ENCODE peak calls at places on chromosomes 12 and 14, in nine cellular contexts. One of them, this sample, is unnamed.

GRCh38 chr12:954736-955135 is 5.2 kb upstream of the RAD52 start:
- DNase-seq in sciatic nerve: no peak
- DNase-seq in activated CD8-positive, alpha-beta memory T cell treated with anti-CD3 and anti-CD28 coated beads for 48 hours: no peak
- DNase-seq in stimulated activated CD8-positive, alpha-beta memory T cell treated with anti-CD3 and anti-CD28 coated beads, Interleukin-7, amount 100 ng/mL, for 24 hours: no peak
- DNase-seq in Peyer's patch: no peak
- DNase-seq in bronchial epithelial cell: no peak
- DNase-seq in activated naive CD8-positive, alpha-beta T cell treated with anti-CD3 and anti-CD28 coated beads for 36 hours: no peak
- DNase-seq in NCI-H345: no peak
- DNase-seq in central memory CD8-positive, alpha-beta T cell: no peak
- DNase-seq in this sample: no peak

GRCh38 chr14:30551460-30551859 is 7.5 kb upstream of the G2E3 start:
- DNase-seq in sciatic nerve: no peak
- DNase-seq in activated CD8-positive, alpha-beta memory T cell treated with anti-CD3 and anti-CD28 coated beads for 48 hours: no peak
- DNase-seq in stimulated activated CD8-positive, alpha-beta memory T cell treated with anti-CD3 and anti-CD28 coated beads, Interleukin-7, amount 100 ng/mL, for 24 hours: no peak
- DNase-seq in Peyer's patch: no peak
- DNase-seq in bronchial epithelial cell: no peak
- DNase-seq in activated naive CD8-positive, alpha-beta T cell treated with anti-CD3 and anti-CD28 coated beads for 36 hours: no peak
- DNase-seq in NCI-H345: peak
- DNase-seq in central memory CD8-positive, alpha-beta T cell: no peak
- DNase-seq in this sample: no peak

GRCh38 chr12:1890810-1891209 is 27.6 kb downstream of the CACNA2D4 start:
- DNase-seq in sciatic nerve: no peak
- DNase-seq in activated CD8-positive, alpha-beta memory T cell treated with anti-CD3 and anti-CD28 coated beads for 48 hours: no peak
- DNase-seq in stimulated activated CD8-positive, alpha-beta memory T cell treated with anti-CD3 and anti-CD28 coated beads, Interleukin-7, amount 100 ng/mL, for 24 hours: no peak
- DNase-seq in Peyer's patch: no peak
- DNase-seq in bronchial epithelial cell: no peak
- DNase-seq in activated naive CD8-positive, alpha-beta T cell treated with anti-CD3 and anti-CD28 coated beads for 36 hours: no peak
- DNase-seq in NCI-H345: no peak
- DNase-seq in central memory CD8-positive, alpha-beta T cell: no peak
- DNase-seq in this sample: no peak

GRCh38 chr12:124703852-124704251 is 136.4 kb upstream of the NCOR2 start:
- DNase-seq in sciatic nerve: no peak
- DNase-seq in activated CD8-positive, alpha-beta memory T cell treated with anti-CD3 and anti-CD28 coated beads for 48 hours: no peak
- DNase-seq in stimulated activated CD8-positive, alpha-beta memory T cell treated with anti-CD3 and anti-CD28 coated beads, Interleukin-7, amount 100 ng/mL, for 24 hours: no peak
- DNase-seq in Peyer's patch: no peak
- DNase-seq in bronchial epithelial cell: no peak
- DNase-seq in activated naive CD8-positive, alpha-beta T cell treated with anti-CD3 and anti-CD28 coated beads for 36 hours: no peak
- DNase-seq in NCI-H345: no peak
- DNase-seq in central memory CD8-positive, alpha-beta T cell: no peak
- DNase-seq in this sample: no peak

GRCh38 chr12:62720661-62721330 is 214.2 kb downstream of the PPM1H start:
- DNase-seq in sciatic nerve: no peak
- DNase-seq in activated CD8-positive, alpha-beta memory T cell treated with anti-CD3 and anti-CD28 coated beads for 48 hours: no peak
- DNase-seq in stimulated activated CD8-positive, alpha-beta memory T cell treated with anti-CD3 and anti-CD28 coated beads, Interleukin-7, amount 100 ng/mL, for 24 hours: no peak
- DNase-seq in Peyer's patch: no peak
- DNase-seq in bronchial epithelial cell: no peak
- DNase-seq in activated naive CD8-positive, alpha-beta T cell treated with anti-CD3 and anti-CD28 coated beads for 36 hours: no peak
- DNase-seq in NCI-H345: peak
- DNase-seq in central memory CD8-positive, alpha-beta T cell: no peak
- DNase-seq in this sample: no peak

GRCh38 chr14:53767566-53767965 is 189.1 kb downstream of the BMP4 start:
- DNase-seq in sciatic nerve: no peak
- DNase-seq in activated CD8-positive, alpha-beta memory T cell treated with anti-CD3 and anti-CD28 coated beads for 48 hours: no peak
- DNase-seq in stimulated activated CD8-positive, alpha-beta memory T cell treated with anti-CD3 and anti-CD28 coated beads, Interleukin-7, amount 100 ng/mL, for 24 hours: no peak
- DNase-seq in Peyer's patch: no peak
- DNase-seq in bronchial epithelial cell: no peak
- DNase-seq in activated naive CD8-positive, alpha-beta T cell treated with anti-CD3 and anti-CD28 coated beads for 36 hours: no peak
- DNase-seq in NCI-H345: peak
- DNase-seq in central memory CD8-positive, alpha-beta T cell: no peak
- DNase-seq in this sample: no peak

GRCh38 chr12:23340351-23340750 is 609.1 kb downstream of the SOX5 start:
- DNase-seq in sciatic nerve: no peak
- DNase-seq in activated CD8-positive, alpha-beta memory T cell treated with anti-CD3 and anti-CD28 coated beads for 48 hours: no peak
- DNase-seq in stimulated activated CD8-positive, alpha-beta memory T cell treated with anti-CD3 and anti-CD28 coated beads, Interleukin-7, amount 100 ng/mL, for 24 hours: no peak
- DNase-seq in Peyer's patch: no peak
- DNase-seq in bronchial epithelial cell: no peak
- DNase-seq in activated naive CD8-positive, alpha-beta T cell treated with anti-CD3 and anti-CD28 coated beads for 36 hours: no peak
- DNase-seq in NCI-H345: no peak
- DNase-seq in central memory CD8-positive, alpha-beta T cell: no peak
- DNase-seq in this sample: no peak

GRCh38 chr12:44441155-44441554 is 435.0 kb downstream of the NELL2 start:
- DNase-seq in sciatic nerve: no peak
- DNase-seq in activated CD8-positive, alpha-beta memory T cell treated with anti-CD3 and anti-CD28 coated beads for 48 hours: no peak
- DNase-seq in stimulated activated CD8-positive, alpha-beta memory T cell treated with anti-CD3 and anti-CD28 coated beads, Interleukin-7, amount 100 ng/mL, for 24 hours: no peak
- DNase-seq in Peyer's patch: no peak
- DNase-seq in bronchial epithelial cell: no peak
- DNase-seq in activated naive CD8-positive, alpha-beta T cell treated with anti-CD3 and anti-CD28 coated beads for 36 hours: no peak
- DNase-seq in NCI-H345: no peak
- DNase-seq in central memory CD8-positive, alpha-beta T cell: no peak
- DNase-seq in this sample: no peak

GRCh38 chr12:5193569-5193968 is 149.9 kb downstream of the KCNA5 start:
- DNase-seq in sciatic nerve: no peak
- DNase-seq in activated CD8-positive, alpha-beta memory T cell treated with anti-CD3 and anti-CD28 coated beads for 48 hours: no peak
- DNase-seq in stimulated activated CD8-positive, alpha-beta memory T cell treated with anti-CD3 and anti-CD28 coated beads, Interleukin-7, amount 100 ng/mL, for 24 hours: no peak
- DNase-seq in Peyer's patch: no peak
- DNase-seq in bronchial epithelial cell: no peak
- DNase-seq in activated naive CD8-positive, alpha-beta T cell treated with anti-CD3 and anti-CD28 coated beads for 36 hours: no peak
- DNase-seq in NCI-H345: no peak
- DNase-seq in central memory CD8-positive, alpha-beta T cell: no peak
- DNase-seq in this sample: no peak

GRCh38 chr12:57214398-57214781 is 2.2 kb upstream of the NXPH4 start:
- DNase-seq in sciatic nerve: no peak
- DNase-seq in activated CD8-positive, alpha-beta memory T cell treated with anti-CD3 and anti-CD28 coated beads for 48 hours: no peak
- DNase-seq in stimulated activated CD8-positive, alpha-beta memory T cell treated with anti-CD3 and anti-CD28 coated beads, Interleukin-7, amount 100 ng/mL, for 24 hours: peak
- DNase-seq in Peyer's patch: peak
- DNase-seq in bronchial epithelial cell: peak
- DNase-seq in activated naive CD8-positive, alpha-beta T cell treated with anti-CD3 and anti-CD28 coated beads for 36 hours: peak
- DNase-seq in NCI-H345: peak
- DNase-seq in central memory CD8-positive, alpha-beta T cell: peak
- DNase-seq in this sample: peak

GRCh38 chr12:103840399-103840880 is 594 bp downstream of the NT5DC3 start:
- DNase-seq in sciatic nerve: peak
- DNase-seq in activated CD8-positive, alpha-beta memory T cell treated with anti-CD3 and anti-CD28 coated beads for 48 hours: no peak
- DNase-seq in stimulated activated CD8-positive, alpha-beta memory T cell treated with anti-CD3 and anti-CD28 coated beads, Interleukin-7, amount 100 ng/mL, for 24 hours: no peak
- DNase-seq in Peyer's patch: peak
- DNase-seq in bronchial epithelial cell: peak
- DNase-seq in activated naive CD8-positive, alpha-beta T cell treated with anti-CD3 and anti-CD28 coated beads for 36 hours: peak
- DNase-seq in NCI-H345: no peak
- DNase-seq in central memory CD8-positive, alpha-beta T cell: no peak
- DNase-seq in this sample: peak

GRCh38 chr14:68669644-68670343 is 123.1 kb downstream of the ZFP36L1 start:
- DNase-seq in sciatic nerve: no peak
- DNase-seq in activated CD8-positive, alpha-beta memory T cell treated with anti-CD3 and anti-CD28 coated beads for 48 hours: no peak
- DNase-seq in stimulated activated CD8-positive, alpha-beta memory T cell treated with anti-CD3 and anti-CD28 coated beads, Interleukin-7, amount 100 ng/mL, for 24 hours: no peak
- DNase-seq in Peyer's patch: peak
- DNase-seq in bronchial epithelial cell: no peak
- DNase-seq in activated naive CD8-positive, alpha-beta T cell treated with anti-CD3 and anti-CD28 coated beads for 36 hours: no peak
- DNase-seq in NCI-H345: no peak
- DNase-seq in central memory CD8-positive, alpha-beta T cell: no peak
- DNase-seq in this sample: no peak

GRCh38 chr12:89245090-89245489 is 107.2 kb downstream of the DUSP6 start:
- DNase-seq in sciatic nerve: no peak
- DNase-seq in activated CD8-positive, alpha-beta memory T cell treated with anti-CD3 and anti-CD28 coated beads for 48 hours: no peak
- DNase-seq in stimulated activated CD8-positive, alpha-beta memory T cell treated with anti-CD3 and anti-CD28 coated beads, Interleukin-7, amount 100 ng/mL, for 24 hours: no peak
- DNase-seq in Peyer's patch: no peak
- DNase-seq in bronchial epithelial cell: peak
- DNase-seq in activated naive CD8-positive, alpha-beta T cell treated with anti-CD3 and anti-CD28 coated beads for 36 hours: peak
- DNase-seq in NCI-H345: no peak
- DNase-seq in central memory CD8-positive, alpha-beta T cell: peak
- DNase-seq in this sample: no peak

GRCh38 chr14:85088231-85088630 is 441.7 kb upstream of the FLRT2 start:
- DNase-seq in sciatic nerve: no peak
- DNase-seq in activated CD8-positive, alpha-beta memory T cell treated with anti-CD3 and anti-CD28 coated beads for 48 hours: no peak
- DNase-seq in stimulated activated CD8-positive, alpha-beta memory T cell treated with anti-CD3 and anti-CD28 coated beads, Interleukin-7, amount 100 ng/mL, for 24 hours: no peak
- DNase-seq in Peyer's patch: no peak
- DNase-seq in bronchial epithelial cell: peak
- DNase-seq in activated naive CD8-positive, alpha-beta T cell treated with anti-CD3 and anti-CD28 coated beads for 36 hours: no peak
- DNase-seq in NCI-H345: no peak
- DNase-seq in central memory CD8-positive, alpha-beta T cell: no peak
- DNase-seq in this sample: no peak

GRCh38 chr14:91413547-91414474 is 3.8 kb downstream of the CCDC88C start:
- DNase-seq in sciatic nerve: no peak
- DNase-seq in activated CD8-positive, alpha-beta memory T cell treated with anti-CD3 and anti-CD28 coated beads for 48 hours: no peak
- DNase-seq in stimulated activated CD8-positive, alpha-beta memory T cell treated with anti-CD3 and anti-CD28 coated beads, Interleukin-7, amount 100 ng/mL, for 24 hours: no peak
- DNase-seq in Peyer's patch: peak
- DNase-seq in bronchial epithelial cell: peak
- DNase-seq in activated naive CD8-positive, alpha-beta T cell treated with anti-CD3 and anti-CD28 coated beads for 36 hours: no peak
- DNase-seq in NCI-H345: peak
- DNase-seq in central memory CD8-positive, alpha-beta T cell: no peak
- DNase-seq in this sample: peak

GRCh38 chr12:104576980-104577925 is 120.5 kb downstream of the CHST11 start:
- DNase-seq in sciatic nerve: no peak
- DNase-seq in activated CD8-positive, alpha-beta memory T cell treated with anti-CD3 and anti-CD28 coated beads for 48 hours: no peak
- DNase-seq in stimulated activated CD8-positive, alpha-beta memory T cell treated with anti-CD3 and anti-CD28 coated beads, Interleukin-7, amount 100 ng/mL, for 24 hours: no peak
- DNase-seq in Peyer's patch: no peak
- DNase-seq in bronchial epithelial cell: no peak
- DNase-seq in activated naive CD8-positive, alpha-beta T cell treated with anti-CD3 and anti-CD28 coated beads for 36 hours: no peak
- DNase-seq in NCI-H345: no peak
- DNase-seq in central memory CD8-positive, alpha-beta T cell: no peak
- DNase-seq in this sample: no peak

GRCh38 chr12:31773223-31773750 is 44.5 kb upstream of the AMN1 start:
- DNase-seq in sciatic nerve: no peak
- DNase-seq in activated CD8-positive, alpha-beta memory T cell treated with anti-CD3 and anti-CD28 coated beads for 48 hours: no peak
- DNase-seq in stimulated activated CD8-positive, alpha-beta memory T cell treated with anti-CD3 and anti-CD28 coated beads, Interleukin-7, amount 100 ng/mL, for 24 hours: no peak
- DNase-seq in Peyer's patch: no peak
- DNase-seq in bronchial epithelial cell: no peak
- DNase-seq in activated naive CD8-positive, alpha-beta T cell treated with anti-CD3 and anti-CD28 coated beads for 36 hours: no peak
- DNase-seq in NCI-H345: no peak
- DNase-seq in central memory CD8-positive, alpha-beta T cell: no peak
- DNase-seq in this sample: no peak

GRCh38 chr14:100872641-100873071 is 30.9 kb downstream of the RTL1 start:
- DNase-seq in sciatic nerve: peak
- DNase-seq in activated CD8-positive, alpha-beta memory T cell treated with anti-CD3 and anti-CD28 coated beads for 48 hours: no peak
- DNase-seq in stimulated activated CD8-positive, alpha-beta memory T cell treated with anti-CD3 and anti-CD28 coated beads, Interleukin-7, amount 100 ng/mL, for 24 hours: no peak
- DNase-seq in Peyer's patch: no peak
- DNase-seq in bronchial epithelial cell: no peak
- DNase-seq in activated naive CD8-positive, alpha-beta T cell treated with anti-CD3 and anti-CD28 coated beads for 36 hours: no peak
- DNase-seq in NCI-H345: no peak
- DNase-seq in central memory CD8-positive, alpha-beta T cell: no peak
- DNase-seq in this sample: peak

GRCh38 chr12:4506870-4507269 is 31.8 kb upstream of the RAD51AP1 start:
- DNase-seq in sciatic nerve: no peak
- DNase-seq in activated CD8-positive, alpha-beta memory T cell treated with anti-CD3 and anti-CD28 coated beads for 48 hours: no peak
- DNase-seq in stimulated activated CD8-positive, alpha-beta memory T cell treated with anti-CD3 and anti-CD28 coated beads, Interleukin-7, amount 100 ng/mL, for 24 hours: no peak
- DNase-seq in Peyer's patch: no peak
- DNase-seq in bronchial epithelial cell: peak
- DNase-seq in activated naive CD8-positive, alpha-beta T cell treated with anti-CD3 and anti-CD28 coated beads for 36 hours: no peak
- DNase-seq in NCI-H345: no peak
- DNase-seq in central memory CD8-positive, alpha-beta T cell: no peak
- DNase-seq in this sample: no peak

GRCh38 chr12:132689227-132689626 is 1.8 kb downstream of the PXMP2 start:
- DNase-seq in sciatic nerve: no peak
- DNase-seq in activated CD8-positive, alpha-beta memory T cell treated with anti-CD3 and anti-CD28 coated beads for 48 hours: no peak
- DNase-seq in stimulated activated CD8-positive, alpha-beta memory T cell treated with anti-CD3 and anti-CD28 coated beads, Interleukin-7, amount 100 ng/mL, for 24 hours: no peak
- DNase-seq in Peyer's patch: peak
- DNase-seq in bronchial epithelial cell: no peak
- DNase-seq in activated naive CD8-positive, alpha-beta T cell treated with anti-CD3 and anti-CD28 coated beads for 36 hours: no peak
- DNase-seq in NCI-H345: no peak
- DNase-seq in central memory CD8-positive, alpha-beta T cell: no peak
- DNase-seq in this sample: no peak

GRCh38 chr12:65121049-65121955 is at the start of gene WIF1:
- DNase-seq in sciatic nerve: no peak
- DNase-seq in activated CD8-positive, alpha-beta memory T cell treated with anti-CD3 and anti-CD28 coated beads for 48 hours: peak
- DNase-seq in stimulated activated CD8-positive, alpha-beta memory T cell treated with anti-CD3 and anti-CD28 coated beads, Interleukin-7, amount 100 ng/mL, for 24 hours: no peak
- DNase-seq in Peyer's patch: peak
- DNase-seq in bronchial epithelial cell: peak
- DNase-seq in activated naive CD8-positive, alpha-beta T cell treated with anti-CD3 and anti-CD28 coated beads for 36 hours: peak
- DNase-seq in NCI-H345: peak
- DNase-seq in central memory CD8-positive, alpha-beta T cell: no peak
- DNase-seq in this sample: peak

GRCh38 chr12:42862055-42862454 is 272.5 kb upstream of the PRICKLE1 start:
- DNase-seq in sciatic nerve: no peak
- DNase-seq in activated CD8-positive, alpha-beta memory T cell treated with anti-CD3 and anti-CD28 coated beads for 48 hours: no peak
- DNase-seq in stimulated activated CD8-positive, alpha-beta memory T cell treated with anti-CD3 and anti-CD28 coated beads, Interleukin-7, amount 100 ng/mL, for 24 hours: no peak
- DNase-seq in Peyer's patch: no peak
- DNase-seq in bronchial epithelial cell: no peak
- DNase-seq in activated naive CD8-positive, alpha-beta T cell treated with anti-CD3 and anti-CD28 coated beads for 36 hours: no peak
- DNase-seq in NCI-H345: no peak
- DNase-seq in central memory CD8-positive, alpha-beta T cell: no peak
- DNase-seq in this sample: no peak

GRCh38 chr14:104150201-104151027 is 12.0 kb downstream of the KIF26A start:
- DNase-seq in sciatic nerve: no peak
- DNase-seq in activated CD8-positive, alpha-beta memory T cell treated with anti-CD3 and anti-CD28 coated beads for 48 hours: no peak
- DNase-seq in stimulated activated CD8-positive, alpha-beta memory T cell treated with anti-CD3 and anti-CD28 coated beads, Interleukin-7, amount 100 ng/mL, for 24 hours: no peak
- DNase-seq in Peyer's patch: no peak
- DNase-seq in bronchial epithelial cell: no peak
- DNase-seq in activated naive CD8-positive, alpha-beta T cell treated with anti-CD3 and anti-CD28 coated beads for 36 hours: no peak
- DNase-seq in NCI-H345: peak
- DNase-seq in central memory CD8-positive, alpha-beta T cell: no peak
- DNase-seq in this sample: no peak

GRCh38 chr12:114742363-114742762 is 58.4 kb upstream of the TBX3 start:
- DNase-seq in sciatic nerve: no peak
- DNase-seq in activated CD8-positive, alpha-beta memory T cell treated with anti-CD3 and anti-CD28 coated beads for 48 hours: no peak
- DNase-seq in stimulated activated CD8-positive, alpha-beta memory T cell treated with anti-CD3 and anti-CD28 coated beads, Interleukin-7, amount 100 ng/mL, for 24 hours: no peak
- DNase-seq in Peyer's patch: no peak
- DNase-seq in bronchial epithelial cell: no peak
- DNase-seq in activated naive CD8-positive, alpha-beta T cell treated with anti-CD3 and anti-CD28 coated beads for 36 hours: no peak
- DNase-seq in NCI-H345: no peak
- DNase-seq in central memory CD8-positive, alpha-beta T cell: no peak
- DNase-seq in this sample: no peak

GRCh38 chr12:32032205-32032810 is 73.1 kb downstream of the RESF1 start:
- DNase-seq in sciatic nerve: no peak
- DNase-seq in activated CD8-positive, alpha-beta memory T cell treated with anti-CD3 and anti-CD28 coated beads for 48 hours: no peak
- DNase-seq in stimulated activated CD8-positive, alpha-beta memory T cell treated with anti-CD3 and anti-CD28 coated beads, Interleukin-7, amount 100 ng/mL, for 24 hours: no peak
- DNase-seq in Peyer's patch: no peak
- DNase-seq in bronchial epithelial cell: peak
- DNase-seq in activated naive CD8-positive, alpha-beta T cell treated with anti-CD3 and anti-CD28 coated beads for 36 hours: no peak
- DNase-seq in NCI-H345: no peak
- DNase-seq in central memory CD8-positive, alpha-beta T cell: no peak
- DNase-seq in this sample: no peak

GRCh38 chr14:92297818-92298595 is 25.0 kb upstream of the SLC24A4 start:
- DNase-seq in sciatic nerve: no peak
- DNase-seq in activated CD8-positive, alpha-beta memory T cell treated with anti-CD3 and anti-CD28 coated beads for 48 hours: no peak
- DNase-seq in stimulated activated CD8-positive, alpha-beta memory T cell treated with anti-CD3 and anti-CD28 coated beads, Interleukin-7, amount 100 ng/mL, for 24 hours: no peak
- DNase-seq in Peyer's patch: no peak
- DNase-seq in bronchial epithelial cell: no peak
- DNase-seq in activated naive CD8-positive, alpha-beta T cell treated with anti-CD3 and anti-CD28 coated beads for 36 hours: no peak
- DNase-seq in NCI-H345: no peak
- DNase-seq in central memory CD8-positive, alpha-beta T cell: no peak
- DNase-seq in this sample: no peak

GRCh38 chr14:55699131-55700057 is 119.4 kb downstream of the KTN1 start:
- DNase-seq in sciatic nerve: no peak
- DNase-seq in activated CD8-positive, alpha-beta memory T cell treated with anti-CD3 and anti-CD28 coated beads for 48 hours: no peak
- DNase-seq in stimulated activated CD8-positive, alpha-beta memory T cell treated with anti-CD3 and anti-CD28 coated beads, Interleukin-7, amount 100 ng/mL, for 24 hours: no peak
- DNase-seq in Peyer's patch: no peak
- DNase-seq in bronchial epithelial cell: peak
- DNase-seq in activated naive CD8-positive, alpha-beta T cell treated with anti-CD3 and anti-CD28 coated beads for 36 hours: no peak
- DNase-seq in NCI-H345: peak
- DNase-seq in central memory CD8-positive, alpha-beta T cell: no peak
- DNase-seq in this sample: no peak

GRCh38 chr12:49838973-49839633 is 3.8 kb downstream of the BCDIN3D start:
- DNase-seq in sciatic nerve: no peak
- DNase-seq in activated CD8-positive, alpha-beta memory T cell treated with anti-CD3 and anti-CD28 coated beads for 48 hours: no peak
- DNase-seq in stimulated activated CD8-positive, alpha-beta memory T cell treated with anti-CD3 and anti-CD28 coated beads, Interleukin-7, amount 100 ng/mL, for 24 hours: no peak
- DNase-seq in Peyer's patch: no peak
- DNase-seq in bronchial epithelial cell: peak
- DNase-seq in activated naive CD8-positive, alpha-beta T cell treated with anti-CD3 and anti-CD28 coated beads for 36 hours: peak
- DNase-seq in NCI-H345: peak
- DNase-seq in central memory CD8-positive, alpha-beta T cell: no peak
- DNase-seq in this sample: no peak

GRCh38 chr12:123757555-123757954 is 4.5 kb upstream of the DNAH10 start:
- DNase-seq in sciatic nerve: no peak
- DNase-seq in activated CD8-positive, alpha-beta memory T cell treated with anti-CD3 and anti-CD28 coated beads for 48 hours: no peak
- DNase-seq in stimulated activated CD8-positive, alpha-beta memory T cell treated with anti-CD3 and anti-CD28 coated beads, Interleukin-7, amount 100 ng/mL, for 24 hours: no peak
- DNase-seq in Peyer's patch: no peak
- DNase-seq in bronchial epithelial cell: peak
- DNase-seq in activated naive CD8-positive, alpha-beta T cell treated with anti-CD3 and anti-CD28 coated beads for 36 hours: no peak
- DNase-seq in NCI-H345: no peak
- DNase-seq in central memory CD8-positive, alpha-beta T cell: no peak
- DNase-seq in this sample: no peak

GRCh38 chr12:96218989-96219678 is 25.0 kb downstream of the ELK3 start:
- DNase-seq in sciatic nerve: no peak
- DNase-seq in activated CD8-positive, alpha-beta memory T cell treated with anti-CD3 and anti-CD28 coated beads for 48 hours: no peak
- DNase-seq in stimulated activated CD8-positive, alpha-beta memory T cell treated with anti-CD3 and anti-CD28 coated beads, Interleukin-7, amount 100 ng/mL, for 24 hours: no peak
- DNase-seq in Peyer's patch: no peak
- DNase-seq in bronchial epithelial cell: peak
- DNase-seq in activated naive CD8-positive, alpha-beta T cell treated with anti-CD3 and anti-CD28 coated beads for 36 hours: no peak
- DNase-seq in NCI-H345: no peak
- DNase-seq in central memory CD8-positive, alpha-beta T cell: no peak
- DNase-seq in this sample: no peak

GRCh38 chr12:106123110-106123509 is 15.6 kb downstream of the NUAK1 start:
- DNase-seq in sciatic nerve: no peak
- DNase-seq in activated CD8-positive, alpha-beta memory T cell treated with anti-CD3 and anti-CD28 coated beads for 48 hours: no peak
- DNase-seq in stimulated activated CD8-positive, alpha-beta memory T cell treated with anti-CD3 and anti-CD28 coated beads, Interleukin-7, amount 100 ng/mL, for 24 hours: no peak
- DNase-seq in Peyer's patch: no peak
- DNase-seq in bronchial epithelial cell: no peak
- DNase-seq in activated naive CD8-positive, alpha-beta T cell treated with anti-CD3 and anti-CD28 coated beads for 36 hours: no peak
- DNase-seq in NCI-H345: no peak
- DNase-seq in central memory CD8-positive, alpha-beta T cell: no peak
- DNase-seq in this sample: no peak

This sample was measured in spleen.